ENCODE peak calls at places on chromosomes 12 and 14, in seven cellular contexts. One of them, this sample, is unnamed. For H3K4me1 and H3K27me3, the result is how much of the 10 kb centered on the place peaks cover.

GRCh38 chr12:58850826-58851225 is 69.5 kb downstream of the LRIG3 start:
- DNase-seq in ovary: no peak
- DNase-seq in iPS DF 6.9: no peak
- DNase-seq in Panc1: no peak
- DNase-seq in esophagus muscularis mucosa: no peak
- DNase-seq in neuronal stem cell: no peak
- DNase-seq in A673: no peak
- DNase-seq in this sample: no peak

GRCh38 chr12:113259499-113259953 is 38.3 kb downstream of the TPCN1 start:
- DNase-seq in ovary: peak
- DNase-seq in iPS DF 6.9: no peak
- DNase-seq in Panc1: no peak
- DNase-seq in esophagus muscularis mucosa: no peak
- DNase-seq in neuronal stem cell: no peak
- DNase-seq in A673: no peak
- DNase-seq in this sample: peak

GRCh38 chr12:57927086-57927485 is 14.3 kb upstream of the ATP23 start:
- DNase-seq in ovary: no peak
- DNase-seq in iPS DF 6.9: no peak
- DNase-seq in Panc1: no peak
- DNase-seq in esophagus muscularis mucosa: peak
- DNase-seq in neuronal stem cell: no peak
- DNase-seq in A673: no peak
- DNase-seq in this sample: no peak

GRCh38 chr12:49983892-49984291 is 11.1 kb downstream of the AQP6 start:
- DNase-seq in ovary: no peak
- DNase-seq in iPS DF 6.9: no peak
- DNase-seq in Panc1: no peak
- DNase-seq in esophagus muscularis mucosa: no peak
- DNase-seq in neuronal stem cell: no peak
- DNase-seq in A673: peak
- DNase-seq in this sample: no peak

GRCh38 chr14:73953731-73954130 is 3.6 kb downstream of the COQ6 start:
- DNase-seq in ovary: no peak
- DNase-seq in iPS DF 6.9: no peak
- DNase-seq in Panc1: no peak
- DNase-seq in esophagus muscularis mucosa: no peak
- DNase-seq in neuronal stem cell: no peak
- DNase-seq in A673: no peak
- DNase-seq in this sample: no peak

GRCh38 chr14:50068496-50068895 is 47.9 kb downstream of the VCPKMT start:
- DNase-seq in ovary: no peak
- DNase-seq in iPS DF 6.9: no peak
- DNase-seq in Panc1: no peak
- DNase-seq in esophagus muscularis mucosa: no peak
- DNase-seq in neuronal stem cell: no peak
- DNase-seq in A673: no peak
- DNase-seq in this sample: no peak

GRCh38 chr12:59708484-59708883 is 112.7 kb downstream of the SLC16A7 start:
- DNase-seq in ovary: no peak
- DNase-seq in iPS DF 6.9: no peak
- DNase-seq in Panc1: no peak
- DNase-seq in esophagus muscularis mucosa: no peak
- DNase-seq in neuronal stem cell: peak
- DNase-seq in A673: no peak
- DNase-seq in this sample: no peak

GRCh38 chr14:97536421-97536820 is 739.2 kb downstream of the VRK1 start:
- DNase-seq in ovary: no peak
- DNase-seq in iPS DF 6.9: no peak
- DNase-seq in Panc1: no peak
- DNase-seq in esophagus muscularis mucosa: no peak
- DNase-seq in neuronal stem cell: no peak
- DNase-seq in A673: no peak
- DNase-seq in this sample: no peak

GRCh38 chr12:75550401-75550851 is 39.0 kb upstream of the KRR1 start:
- DNase-seq in ovary: no peak
- DNase-seq in iPS DF 6.9: no peak
- DNase-seq in Panc1: no peak
- DNase-seq in esophagus muscularis mucosa: no peak
- DNase-seq in neuronal stem cell: no peak
- DNase-seq in A673: peak
- DNase-seq in this sample: no peak

GRCh38 chr12:40834321-40834720 is 142.1 kb downstream of the CNTN1 start:
- DNase-seq in ovary: no peak
- DNase-seq in iPS DF 6.9: no peak
- DNase-seq in Panc1: no peak
- DNase-seq in esophagus muscularis mucosa: no peak
- DNase-seq in neuronal stem cell: no peak
- DNase-seq in A673: no peak
- DNase-seq in this sample: no peak

GRCh38 chr14:106691601-106692291 is 1165.4 kb downstream of the TMEM121 start:
- DNase-seq in ovary: peak
- DNase-seq in iPS DF 6.9: no peak
- DNase-seq in Panc1: peak
- DNase-seq in esophagus muscularis mucosa: no peak
- DNase-seq in neuronal stem cell: no peak
- DNase-seq in A673: peak
- DNase-seq in this sample: peak

GRCh38 chr12:1812650-1813302 is 7.6 kb upstream of the LRTM2 start:
- DNase-seq in ovary: no peak
- DNase-seq in iPS DF 6.9: no peak
- DNase-seq in Panc1: no peak
- DNase-seq in esophagus muscularis mucosa: no peak
- DNase-seq in neuronal stem cell: no peak
- DNase-seq in A673: no peak
- DNase-seq in this sample: peak

GRCh38 chr12:122204829-122205589 is 1.5 kb downstream of the B3GNT4 start:
- DNase-seq in ovary: peak
- DNase-seq in iPS DF 6.9: no peak
- DNase-seq in Panc1: no peak
- DNase-seq in esophagus muscularis mucosa: no peak
- DNase-seq in neuronal stem cell: no peak
- DNase-seq in A673: no peak
- DNase-seq in this sample: no peak

GRCh38 chr12:4271433-4272013 is 2.0 kb upstream of the CCND2 start:
- DNase-seq in ovary: no peak
- DNase-seq in iPS DF 6.9: no peak
- DNase-seq in Panc1: no peak
- DNase-seq in esophagus muscularis mucosa: no peak
- DNase-seq in neuronal stem cell: no peak
- DNase-seq in A673: no peak
- DNase-seq in this sample: no peak

GRCh38 chr12:111174283-111175108 is 194.4 kb downstream of the PHETA1 start:
- DNase-seq in ovary: no peak
- DNase-seq in iPS DF 6.9: no peak
- DNase-seq in Panc1: peak
- DNase-seq in esophagus muscularis mucosa: no peak
- DNase-seq in neuronal stem cell: no peak
- DNase-seq in A673: peak
- DNase-seq in this sample: no peak

GRCh38 chr12:95326450-95326849 is 108.8 kb downstream of the VEZT start:
- DNase-seq in ovary: no peak
- DNase-seq in iPS DF 6.9: no peak
- DNase-seq in Panc1: no peak
- DNase-seq in esophagus muscularis mucosa: peak
- DNase-seq in neuronal stem cell: no peak
- DNase-seq in A673: no peak
- DNase-seq in this sample: no peak

GRCh38 chr14:65846469-65846868 is 433.9 kb downstream of the FUT8 start:
- DNase-seq in ovary: no peak
- DNase-seq in iPS DF 6.9: no peak
- DNase-seq in Panc1: no peak
- DNase-seq in esophagus muscularis mucosa: no peak
- DNase-seq in neuronal stem cell: no peak
- DNase-seq in A673: no peak
- DNase-seq in this sample: no peak

GRCh38 chr12:8609061-8609570 is 3.5 kb downstream of the AICDA start:
- DNase-seq in ovary: no peak
- DNase-seq in iPS DF 6.9: peak
- DNase-seq in Panc1: peak
- DNase-seq in esophagus muscularis mucosa: no peak
- DNase-seq in neuronal stem cell: peak
- DNase-seq in A673: peak
- DNase-seq in this sample: no peak

GRCh38 chr14:90658541-90658967 is 157.7 kb downstream of the TTC7B start:
- DNase-seq in ovary: no peak
- DNase-seq in iPS DF 6.9: no peak
- DNase-seq in Panc1: no peak
- DNase-seq in esophagus muscularis mucosa: no peak
- DNase-seq in neuronal stem cell: no peak
- DNase-seq in A673: no peak
- DNase-seq in this sample: no peak

GRCh38 chr12:96359328-96359727 is 40.9 kb downstream of the CDK17 start:
- DNase-seq in ovary: no peak
- DNase-seq in iPS DF 6.9: no peak
- DNase-seq in Panc1: no peak
- DNase-seq in esophagus muscularis mucosa: no peak
- DNase-seq in neuronal stem cell: no peak
- DNase-seq in A673: no peak
- DNase-seq in this sample: no peak

GRCh38 chr12:14689996-14690395 is 6.4 kb downstream of the GUCY2C start:
- DNase-seq in ovary: no peak
- DNase-seq in iPS DF 6.9: no peak
- DNase-seq in Panc1: no peak
- DNase-seq in esophagus muscularis mucosa: no peak
- DNase-seq in neuronal stem cell: no peak
- DNase-seq in A673: no peak
- DNase-seq in this sample: no peak

GRCh38 chr12:115207216-115207915 is 523.4 kb upstream of the TBX3 start:
- DNase-seq in ovary: no peak
- DNase-seq in iPS DF 6.9: no peak
- DNase-seq in Panc1: no peak
- DNase-seq in esophagus muscularis mucosa: no peak
- DNase-seq in neuronal stem cell: no peak
- DNase-seq in A673: no peak
- DNase-seq in this sample: no peak

GRCh38 chr14:99252443-99252939 is 19.5 kb downstream of the BCL11B start:
- DNase-seq in ovary: no peak
- DNase-seq in iPS DF 6.9: no peak
- DNase-seq in Panc1: no peak
- DNase-seq in esophagus muscularis mucosa: no peak
- DNase-seq in neuronal stem cell: no peak
- DNase-seq in A673: no peak
- DNase-seq in this sample: no peak
- H3K4me1 ChIP-seq in ovary: under half
- H3K4me1 ChIP-seq in iPS DF 6.9: under half
- H3K4me1 ChIP-seq in Panc1: under half
- H3K4me1 ChIP-seq in esophagus muscularis mucosa: under half
- H3K4me1 ChIP-seq in neuronal stem cell: under half
- H3K4me1 ChIP-seq in A673: half or more
- H3K4me1 ChIP-seq in this sample: under half

DNA sequence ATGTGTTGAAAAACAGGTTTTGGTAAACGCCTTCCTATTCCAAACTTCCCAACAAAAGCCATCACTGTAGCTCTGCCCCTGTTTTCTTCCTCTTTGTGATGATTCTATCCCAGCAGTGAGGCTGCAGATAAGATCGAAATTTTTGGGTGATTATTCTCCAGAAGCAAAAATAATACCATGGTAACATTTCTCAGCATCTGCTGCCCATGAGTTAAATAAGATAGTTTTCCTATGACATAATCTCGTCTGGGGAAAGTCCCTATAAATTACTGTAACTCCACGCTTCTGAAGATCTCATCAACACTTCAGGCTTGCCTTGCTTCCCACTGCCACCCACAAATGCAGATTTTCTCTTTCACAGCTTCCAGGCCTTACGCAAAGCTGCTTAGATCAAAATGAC is 24.5 kb upstream of the PTPRB start:
- DNase-seq in ovary: no peak
- DNase-seq in iPS DF 6.9: no peak
- DNase-seq in Panc1: no peak
- DNase-seq in esophagus muscularis mucosa: no peak
- DNase-seq in neuronal stem cell: no peak
- DNase-seq in A673: peak
- DNase-seq in this sample: no peak
- H3K27me3 ChIP-seq in ovary: under half
- H3K27me3 ChIP-seq in iPS DF 6.9: under half
- H3K27me3 ChIP-seq in Panc1: under half
- H3K27me3 ChIP-seq in esophagus muscularis mucosa: under half
- H3K27me3 ChIP-seq in neuronal stem cell: under half
- H3K27me3 ChIP-seq in A673: under half
- H3K27me3 ChIP-seq in this sample: under half

DNA sequence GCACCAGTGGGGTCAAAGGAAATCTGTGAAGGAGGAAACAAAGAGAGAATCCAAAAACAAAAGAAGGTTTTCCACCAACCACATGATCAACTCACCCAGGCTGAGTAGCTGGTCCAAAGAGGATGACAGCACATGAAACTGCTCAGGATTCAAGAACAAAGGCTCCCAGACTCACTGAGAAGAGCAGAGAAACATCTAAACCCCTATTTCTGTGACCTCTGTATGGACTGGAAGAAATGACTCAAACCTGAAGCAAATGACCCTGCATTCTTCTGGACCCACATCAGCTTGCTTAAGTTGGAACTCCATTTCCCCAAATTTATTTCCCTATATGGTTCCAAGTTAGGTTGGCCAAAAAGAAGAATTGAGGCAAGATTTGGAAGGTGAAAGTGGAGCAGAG is 26.3 kb downstream of the TC2N start:
- DNase-seq in ovary: no peak
- DNase-seq in iPS DF 6.9: no peak
- DNase-seq in Panc1: no peak
- DNase-seq in esophagus muscularis mucosa: no peak
- DNase-seq in neuronal stem cell: no peak
- DNase-seq in A673: no peak
- DNase-seq in this sample: no peak
- H3K4me1 ChIP-seq in ovary: under half
- H3K4me1 ChIP-seq in iPS DF 6.9: under half
- H3K4me1 ChIP-seq in Panc1: under half
- H3K4me1 ChIP-seq in esophagus muscularis mucosa: under half
- H3K4me1 ChIP-seq in neuronal stem cell: under half
- H3K4me1 ChIP-seq in A673: under half
- H3K4me1 ChIP-seq in this sample: under half

GRCh38 chr12:132593521-132593920 is 16.9 kb downstream of the LRCOL1 start:
- DNase-seq in ovary: no peak
- DNase-seq in iPS DF 6.9: no peak
- DNase-seq in Panc1: no peak
- DNase-seq in esophagus muscularis mucosa: no peak
- DNase-seq in neuronal stem cell: no peak
- DNase-seq in A673: no peak
- DNase-seq in this sample: peak

GRCh38 chr12:132589856-132590255 is 20.5 kb downstream of the LRCOL1 start:
- DNase-seq in ovary: no peak
- DNase-seq in iPS DF 6.9: no peak
- DNase-seq in Panc1: no peak
- DNase-seq in esophagus muscularis mucosa: no peak
- DNase-seq in neuronal stem cell: no peak
- DNase-seq in A673: no peak
- DNase-seq in this sample: no peak

GRCh38 chr12:132593071-132593470 is 17.3 kb downstream of the LRCOL1 start:
- DNase-seq in ovary: no peak
- DNase-seq in iPS DF 6.9: no peak
- DNase-seq in Panc1: no peak
- DNase-seq in esophagus muscularis mucosa: no peak
- DNase-seq in neuronal stem cell: no peak
- DNase-seq in A673: no peak
- DNase-seq in this sample: peak

GRCh38 chr12:132592261-132592970 is 18.0 kb downstream of the LRCOL1 start:
- DNase-seq in ovary: no peak
- DNase-seq in iPS DF 6.9: no peak
- DNase-seq in Panc1: no peak
- DNase-seq in esophagus muscularis mucosa: no peak
- DNase-seq in neuronal stem cell: no peak
- DNase-seq in A673: no peak
- DNase-seq in this sample: peak

GRCh38 chr12:132591107-132591935 is 19.1 kb downstream of the LRCOL1 start:
- DNase-seq in ovary: no peak
- DNase-seq in iPS DF 6.9: no peak
- DNase-seq in Panc1: no peak
- DNase-seq in esophagus muscularis mucosa: no peak
- DNase-seq in neuronal stem cell: no peak
- DNase-seq in A673: no peak
- DNase-seq in this sample: peak
- H3K27me3 ChIP-seq in ovary: under half
- H3K27me3 ChIP-seq in iPS DF 6.9: under half
- H3K27me3 ChIP-seq in Panc1: under half
- H3K27me3 ChIP-seq in esophagus muscularis mucosa: under half
- H3K27me3 ChIP-seq in neuronal stem cell: under half
- H3K27me3 ChIP-seq in A673: under half
- H3K27me3 ChIP-seq in this sample: under half

This sample was measured in psoas muscle.